ENCODE peak calls at places on chromosome 17, in five cellular contexts. D is NCI-H1105, J is GM13976, H is hypothalamus, Q is activated gamma-delta T cell treated with Interleukin-2 at 50 U/mL for 16 hours. Y is an unnamed sample.

GRCh38 chr17:41521574-41522261 is 3.0 kb upstream of the KRT15 start:
- DNase-seq in D (no peak), J (no peak), H (no peak), Q (no peak), Y (no peak)

GRCh38 chr17:71987634-71988033 is 133.2 kb upstream of the SOX9 start:
- DNase-seq in D (no peak), J (no peak), H (no peak), Q (no peak), Y (no peak)

GRCh38 chr17:46770818-46771600 is 47.5 kb downstream of the WNT3 start:
- DNase-seq in D (no peak), J (peak; percentile 60), H (no peak), Q (peak; percentile 13), Y (peak; percentile 92)

GRCh38 chr17:53032861-53033271 is 789.9 kb upstream of the KIF2B start:
- DNase-seq in D (peak; percentile 82), J (no peak), H (no peak), Q (no peak), Y (peak; percentile 67)

GRCh38 chr17:61570118-61570517 is 20.9 kb downstream of the NACA2 start:
- DNase-seq in D (no peak), J (no peak), H (no peak), Q (no peak), Y (no peak)

GRCh38 chr17:66302761-66303626 is 581 bp downstream of the PRKCA start:
- DNase-seq in D (peak; percentile 12), J (peak; percentile 49), H (no peak), Q (peak; percentile 39), Y (peak; percentile 90)

GRCh38 chr17:77687417-77687816 is 271.1 kb upstream of the TNRC6C start:
- DNase-seq in D (no peak), J (no peak), H (no peak), Q (no peak), Y (no peak)

GRCh38 chr17:13538841-13539411 is 62.8 kb downstream of the HS3ST3A1 start:
- DNase-seq in D (no peak), J (no peak), H (no peak), Q (no peak), Y (no peak)

GRCh38 chr17:79573196-79573929 is 37.5 kb downstream of the RBFOX3 start:
- DNase-seq in D (no peak), J (no peak), H (no peak), Q (no peak), Y (no peak)